ENCODE peak calls at places on chromosome 15, in ten cellular contexts. One of them, this sample, is unnamed.

GRCh38 chr15:37585966-37586656 is 348.3 kb upstream of the TMCO5A start:
- DNase-seq in heart right ventricle: no peak
- DNase-seq in BE2C: no peak
- DNase-seq in astrocyte of the spinal cord: peak; percentile 82
- DNase-seq in lower lobe of right lung: no peak
- DNase-seq in cardiac fibroblast: peak; percentile 28
- DNase-seq in thoracic aorta: no peak
- DNase-seq in tibial artery: no peak
- DNase-seq in AG09309: peak; percentile 7
- DNase-seq in fibroblast of mammary gland: peak; percentile 91
- DNase-seq in this sample: peak; percentile 32

GRCh38 chr15:71251548-71252035 is 136.3 kb downstream of the THSD4 start:
- DNase-seq in heart right ventricle: no peak
- DNase-seq in BE2C: peak; percentile 70
- DNase-seq in astrocyte of the spinal cord: no peak
- DNase-seq in lower lobe of right lung: no peak
- DNase-seq in cardiac fibroblast: peak; percentile 32
- DNase-seq in thoracic aorta: no peak
- DNase-seq in tibial artery: no peak
- DNase-seq in AG09309: no peak
- DNase-seq in fibroblast of mammary gland: no peak
- DNase-seq in this sample: no peak

GRCh38 chr15:79769081-79769481 is 127.7 kb downstream of the MTHFS start:
- DNase-seq in heart right ventricle: no peak
- DNase-seq in BE2C: peak; percentile 25
- DNase-seq in astrocyte of the spinal cord: no peak
- DNase-seq in lower lobe of right lung: no peak
- DNase-seq in cardiac fibroblast: peak; percentile 8
- DNase-seq in thoracic aorta: no peak
- DNase-seq in tibial artery: no peak
- DNase-seq in AG09309: no peak
- DNase-seq in fibroblast of mammary gland: peak; percentile 41
- DNase-seq in this sample: no peak

GRCh38 chr15:71149645-71150557 is 34.6 kb downstream of the THSD4 start:
- DNase-seq in heart right ventricle: no peak
- DNase-seq in BE2C: no peak
- DNase-seq in astrocyte of the spinal cord: no peak
- DNase-seq in lower lobe of right lung: no peak
- DNase-seq in cardiac fibroblast: peak; percentile 66
- DNase-seq in thoracic aorta: no peak
- DNase-seq in tibial artery: no peak
- DNase-seq in AG09309: no peak
- DNase-seq in fibroblast of mammary gland: no peak
- DNase-seq in this sample: no peak

GRCh38 chr15:90557651-90558084 is 27.9 kb downstream of the CRTC3 start:
- DNase-seq in heart right ventricle: peak; percentile 82
- DNase-seq in BE2C: peak; percentile 72
- DNase-seq in astrocyte of the spinal cord: peak; percentile 69
- DNase-seq in lower lobe of right lung: peak; percentile 63
- DNase-seq in cardiac fibroblast: peak; percentile 96
- DNase-seq in thoracic aorta: peak; percentile 92
- DNase-seq in tibial artery: peak; percentile 97
- DNase-seq in AG09309: no peak
- DNase-seq in fibroblast of mammary gland: peak; percentile 80
- DNase-seq in this sample: no peak

GRCh38 chr15:89121414-89121813 is 33.2 kb downstream of the ABHD2 start:
- DNase-seq in heart right ventricle: no peak
- DNase-seq in BE2C: no peak
- DNase-seq in astrocyte of the spinal cord: no peak
- DNase-seq in lower lobe of right lung: no peak
- DNase-seq in cardiac fibroblast: no peak
- DNase-seq in thoracic aorta: no peak
- DNase-seq in tibial artery: no peak
- DNase-seq in AG09309: no peak
- DNase-seq in fibroblast of mammary gland: peak; percentile 34
- DNase-seq in this sample: no peak

GRCh38 chr15:31236184-31237041 is 90.2 kb upstream of the KLF13 start:
- DNase-seq in heart right ventricle: peak; percentile 74
- DNase-seq in BE2C: peak; percentile 95
- DNase-seq in astrocyte of the spinal cord: peak; percentile 96
- DNase-seq in lower lobe of right lung: peak; percentile 64
- DNase-seq in cardiac fibroblast: peak; percentile 98
- DNase-seq in thoracic aorta: peak; percentile 74
- DNase-seq in tibial artery: peak; percentile 78
- DNase-seq in AG09309: peak; percentile 88
- DNase-seq in fibroblast of mammary gland: peak; percentile 98
- DNase-seq in this sample: peak; percentile 91

GRCh38 chr15:29123991-29124390 is 145.6 kb downstream of the NSMCE3 start:
- DNase-seq in heart right ventricle: no peak
- DNase-seq in BE2C: peak; percentile 4
- DNase-seq in astrocyte of the spinal cord: no peak
- DNase-seq in lower lobe of right lung: peak; percentile 30
- DNase-seq in cardiac fibroblast: no peak
- DNase-seq in thoracic aorta: no peak
- DNase-seq in tibial artery: no peak
- DNase-seq in AG09309: no peak
- DNase-seq in fibroblast of mammary gland: no peak
- DNase-seq in this sample: no peak

GRCh38 chr15:66008920-66009572 is 139.8 kb downstream of the RAB11A start:
- DNase-seq in heart right ventricle: no peak
- DNase-seq in BE2C: no peak
- DNase-seq in astrocyte of the spinal cord: no peak
- DNase-seq in lower lobe of right lung: no peak
- DNase-seq in cardiac fibroblast: no peak
- DNase-seq in thoracic aorta: no peak
- DNase-seq in tibial artery: no peak
- DNase-seq in AG09309: no peak
- DNase-seq in fibroblast of mammary gland: peak; percentile 80
- DNase-seq in this sample: no peak

GRCh38 chr15:42371125-42371524 is 11.8 kb downstream of the CAPN3 start:
- DNase-seq in heart right ventricle: no peak
- DNase-seq in BE2C: no peak
- DNase-seq in astrocyte of the spinal cord: no peak
- DNase-seq in lower lobe of right lung: no peak
- DNase-seq in cardiac fibroblast: peak; percentile 39
- DNase-seq in thoracic aorta: no peak
- DNase-seq in tibial artery: no peak
- DNase-seq in AG09309: no peak
- DNase-seq in fibroblast of mammary gland: peak; percentile 57
- DNase-seq in this sample: no peak

GRCh38 chr15:28984421-28985375 is 98.9 kb downstream of the APBA2 start:
- DNase-seq in heart right ventricle: no peak
- DNase-seq in BE2C: peak; percentile 83
- DNase-seq in astrocyte of the spinal cord: peak; percentile 68
- DNase-seq in lower lobe of right lung: no peak
- DNase-seq in cardiac fibroblast: peak; percentile 60
- DNase-seq in thoracic aorta: no peak
- DNase-seq in tibial artery: no peak
- DNase-seq in AG09309: no peak
- DNase-seq in fibroblast of mammary gland: peak; percentile 46
- DNase-seq in this sample: peak; percentile 49

GRCh38 chr15:39784125-39784524 is 1.5 kb upstream of the FSIP1 start:
- DNase-seq in heart right ventricle: no peak
- DNase-seq in BE2C: no peak
- DNase-seq in astrocyte of the spinal cord: peak; percentile 20
- DNase-seq in lower lobe of right lung: no peak
- DNase-seq in cardiac fibroblast: no peak
- DNase-seq in thoracic aorta: no peak
- DNase-seq in tibial artery: no peak
- DNase-seq in AG09309: no peak
- DNase-seq in fibroblast of mammary gland: peak; percentile 64
- DNase-seq in this sample: no peak

GRCh38 chr15:96052154-96052553 is 278.3 kb upstream of the NR2F2 start:
- DNase-seq in heart right ventricle: no peak
- DNase-seq in BE2C: no peak
- DNase-seq in astrocyte of the spinal cord: no peak
- DNase-seq in lower lobe of right lung: no peak
- DNase-seq in cardiac fibroblast: no peak
- DNase-seq in thoracic aorta: no peak
- DNase-seq in tibial artery: no peak
- DNase-seq in AG09309: no peak
- DNase-seq in fibroblast of mammary gland: no peak
- DNase-seq in this sample: no peak

GRCh38 chr15:96054029-96054428 is 276.5 kb upstream of the NR2F2 start:
- DNase-seq in heart right ventricle: no peak
- DNase-seq in BE2C: no peak
- DNase-seq in astrocyte of the spinal cord: no peak
- DNase-seq in lower lobe of right lung: no peak
- DNase-seq in cardiac fibroblast: no peak
- DNase-seq in thoracic aorta: no peak
- DNase-seq in tibial artery: no peak
- DNase-seq in AG09309: no peak
- DNase-seq in fibroblast of mammary gland: no peak
- DNase-seq in this sample: no peak

GRCh38 chr15:96053039-96054021 is 277.2 kb upstream of the NR2F2 start:
- DNase-seq in heart right ventricle: peak; percentile 72
- DNase-seq in BE2C: peak; percentile 16
- DNase-seq in astrocyte of the spinal cord: peak; percentile 34
- DNase-seq in lower lobe of right lung: peak; percentile 70
- DNase-seq in cardiac fibroblast: peak; percentile 45
- DNase-seq in thoracic aorta: no peak
- DNase-seq in tibial artery: no peak
- DNase-seq in AG09309: no peak
- DNase-seq in fibroblast of mammary gland: no peak
- DNase-seq in this sample: no peak

GRCh38 chr15:96051598-96051997 is 278.9 kb upstream of the NR2F2 start:
- DNase-seq in heart right ventricle: no peak
- DNase-seq in BE2C: no peak
- DNase-seq in astrocyte of the spinal cord: no peak
- DNase-seq in lower lobe of right lung: no peak
- DNase-seq in cardiac fibroblast: no peak
- DNase-seq in thoracic aorta: no peak
- DNase-seq in tibial artery: no peak
- DNase-seq in AG09309: no peak
- DNase-seq in fibroblast of mammary gland: no peak
- DNase-seq in this sample: no peak

GRCh38 chr15:96052572-96053038 is 277.9 kb upstream of the NR2F2 start:
- DNase-seq in heart right ventricle: no peak
- DNase-seq in BE2C: no peak
- DNase-seq in astrocyte of the spinal cord: no peak
- DNase-seq in lower lobe of right lung: no peak
- DNase-seq in cardiac fibroblast: no peak
- DNase-seq in thoracic aorta: no peak
- DNase-seq in tibial artery: no peak
- DNase-seq in AG09309: no peak
- DNase-seq in fibroblast of mammary gland: no peak
- DNase-seq in this sample: no peak
- H3K4me3 ChIP-seq in heart right ventricle: peak overlapping the region; percentile 37
- H3K4me3 ChIP-seq in BE2C: no peak overlapping the region
- H3K4me3 ChIP-seq in astrocyte of the spinal cord: peak overlapping the region; percentile 24
- H3K4me3 ChIP-seq in lower lobe of right lung: peak overlapping the region; percentile 39
- H3K4me3 ChIP-seq in cardiac fibroblast: no peak overlapping the region
- H3K4me3 ChIP-seq in thoracic aorta: peak overlapping the region; percentile 63
- H3K4me3 ChIP-seq in tibial artery: no peak overlapping the region
- H3K4me3 ChIP-seq in AG09309: no peak overlapping the region
- H3K4me3 ChIP-seq in fibroblast of mammary gland: no peak overlapping the region
- H3K4me3 ChIP-seq in this sample: no peak overlapping the region

GRCh38 chr15:100627789-100628395 is 25.5 kb downstream of the ASB7 start:
- DNase-seq in heart right ventricle: no peak
- DNase-seq in BE2C: peak; percentile 52
- DNase-seq in astrocyte of the spinal cord: peak; percentile 89
- DNase-seq in lower lobe of right lung: no peak
- DNase-seq in cardiac fibroblast: peak; percentile 91
- DNase-seq in thoracic aorta: no peak
- DNase-seq in tibial artery: peak; percentile 43
- DNase-seq in AG09309: peak; percentile 62
- DNase-seq in fibroblast of mammary gland: peak; percentile 82
- DNase-seq in this sample: peak; percentile 71
- TF ChIP-seq CTCF in heart right ventricle: peak; percentile 69
- TF ChIP-seq CTCF in BE2C: peak; percentile 80
- TF ChIP-seq CTCF in astrocyte of the spinal cord: peak; percentile 73
- TF ChIP-seq CTCF in lower lobe of right lung: peak; percentile 84
- TF ChIP-seq CTCF in cardiac fibroblast: peak; percentile 69
- TF ChIP-seq CTCF in thoracic aorta: peak; percentile 85
- TF ChIP-seq CTCF in tibial artery: peak; percentile 84
- TF ChIP-seq CTCF in AG09309: peak; percentile 71
- TF ChIP-seq CTCF in fibroblast of mammary gland: peak; percentile 77
- TF ChIP-seq CTCF in this sample: peak; percentile 75

DNA sequence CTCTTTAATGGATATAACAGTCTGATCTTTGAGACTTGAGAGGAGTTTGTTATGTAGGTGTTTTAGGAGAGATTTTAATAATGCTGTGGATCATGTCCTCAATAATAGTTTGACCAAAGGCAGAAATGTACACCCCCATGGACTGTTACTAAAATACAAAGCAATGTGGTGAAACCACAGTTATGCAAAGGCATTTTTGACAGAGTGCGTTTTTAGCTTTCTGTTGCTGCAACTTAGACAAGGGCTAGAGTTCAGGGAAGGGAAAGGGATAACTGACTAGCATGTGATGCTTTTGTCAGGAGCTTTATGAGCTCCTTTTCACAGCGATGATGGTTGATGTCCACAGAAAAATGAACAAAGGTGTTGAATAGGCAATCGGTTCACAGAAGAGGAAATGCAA is 3.6 kb upstream of the STARD5 start:
- DNase-seq in heart right ventricle: no peak
- DNase-seq in BE2C: no peak
- DNase-seq in astrocyte of the spinal cord: peak; percentile 91
- DNase-seq in lower lobe of right lung: no peak
- DNase-seq in cardiac fibroblast: peak; percentile 87
- DNase-seq in thoracic aorta: no peak
- DNase-seq in tibial artery: no peak
- DNase-seq in AG09309: peak; percentile 78
- DNase-seq in fibroblast of mammary gland: peak; percentile 91
- DNase-seq in this sample: peak; percentile 22
- H3K4me3 ChIP-seq in heart right ventricle: no peak overlapping the region
- H3K4me3 ChIP-seq in BE2C: no peak overlapping the region
- H3K4me3 ChIP-seq in astrocyte of the spinal cord: no peak overlapping the region
- H3K4me3 ChIP-seq in lower lobe of right lung: no peak overlapping the region
- H3K4me3 ChIP-seq in cardiac fibroblast: no peak overlapping the region
- H3K4me3 ChIP-seq in thoracic aorta: no peak overlapping the region
- H3K4me3 ChIP-seq in tibial artery: no peak overlapping the region
- H3K4me3 ChIP-seq in AG09309: no peak overlapping the region
- H3K4me3 ChIP-seq in fibroblast of mammary gland: no peak overlapping the region
- H3K4me3 ChIP-seq in this sample: no peak overlapping the region

DNA sequence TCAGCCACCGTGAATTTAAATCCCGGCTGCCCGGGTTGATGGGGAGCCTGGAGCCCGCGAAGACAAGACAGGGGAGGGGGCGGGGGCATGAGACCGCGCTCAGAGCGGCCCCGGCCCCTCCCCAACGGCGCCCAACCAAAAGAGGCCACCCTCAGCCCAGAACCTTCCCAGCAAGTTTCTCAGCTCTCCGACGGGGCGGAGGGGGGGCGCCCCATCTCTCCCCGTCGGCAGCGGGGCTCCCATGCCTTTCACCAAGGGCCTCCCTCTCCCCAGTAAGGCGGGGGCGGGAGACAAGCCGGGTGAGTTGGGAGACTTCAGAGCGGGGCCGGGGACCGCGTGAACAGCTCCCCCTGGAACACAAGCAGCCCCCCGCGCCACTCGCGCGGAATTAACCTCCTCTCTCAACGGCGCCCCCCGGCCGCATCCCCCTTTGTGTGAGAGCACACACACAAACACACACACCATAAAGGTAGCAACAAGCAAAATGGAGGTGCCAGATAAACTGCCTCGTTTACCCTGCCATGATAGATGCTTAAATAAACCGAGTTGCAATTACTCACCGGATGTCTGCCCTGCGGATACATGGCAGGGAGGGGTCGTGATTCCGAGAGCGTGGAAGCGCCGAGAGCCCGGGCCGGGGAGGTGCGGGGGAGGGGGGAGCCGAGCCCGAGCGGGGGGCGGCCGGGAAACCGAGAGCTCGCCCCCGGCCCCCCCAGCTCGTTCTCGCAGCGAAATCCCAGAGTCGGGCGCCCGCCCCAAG is 1.3 kb downstream of the TLE3 start:
- DNase-seq in heart right ventricle: peak; percentile 41
- DNase-seq in BE2C: peak; percentile 49
- DNase-seq in astrocyte of the spinal cord: peak; percentile 58
- DNase-seq in lower lobe of right lung: peak; percentile 65
- DNase-seq in cardiac fibroblast: peak; percentile 45
- DNase-seq in thoracic aorta: no peak
- DNase-seq in tibial artery: peak; percentile 59
- DNase-seq in AG09309: no peak
- DNase-seq in fibroblast of mammary gland: peak; percentile 56
- DNase-seq in this sample: no peak
- TF ChIP-seq CTCF in heart right ventricle: no peak
- TF ChIP-seq CTCF in BE2C: no peak
- TF ChIP-seq CTCF in astrocyte of the spinal cord: no peak
- TF ChIP-seq CTCF in lower lobe of right lung: no peak
- TF ChIP-seq CTCF in cardiac fibroblast: no peak
- TF ChIP-seq CTCF in thoracic aorta: peak; percentile 0
- TF ChIP-seq CTCF in tibial artery: no peak
- TF ChIP-seq CTCF in AG09309: peak; percentile 4
- TF ChIP-seq CTCF in fibroblast of mammary gland: no peak
- TF ChIP-seq CTCF in this sample: no peak

This sample was measured in HFF-Myc.